ENCODE peak calls at places on chromosomes 5 and 9, in six cellular contexts. W is SHP77; C is central memory CD4-positive, alpha-beta T cell; M is pancreas; B is T-helper 9 cell; N is aorta. V is an unnamed sample.

GRCh38 chr9:132409828-132410528 is at the start of gene CFAP77:
- DNase-seq in W (no peak), C (no peak), M (no peak), B (peak), N (peak), V (peak)

GRCh38 chr9:108022246-108022935 is 532.8 kb upstream of the KLF4 start:
- DNase-seq in W (no peak), C (no peak), M (no peak), B (no peak), N (no peak), V (no peak)

GRCh38 chr5:120096413-120096812 is 367.7 kb upstream of the PRR16 start:
- DNase-seq in W (no peak), C (no peak), M (no peak), B (no peak), N (no peak), V (no peak)

GRCh38 chr9:16870606-16871357 is at the start of gene BNC2:
- DNase-seq in W (no peak), C (no peak), M (peak), B (no peak), N (peak), V (no peak)

GRCh38 chr5:95393279-95393678 is 2.1 kb downstream of the FAM81B start:
- DNase-seq in W (no peak), C (no peak), M (no peak), B (no peak), N (no peak), V (no peak)

GRCh38 chr5:147561435-147561834 is 51.6 kb upstream of the DPYSL3 start:
- DNase-seq in W (no peak), C (no peak), M (no peak), B (no peak), N (no peak), V (no peak)

GRCh38 chr9:129569506-129570449 is 51.1 kb downstream of the C9orf50 start:
- DNase-seq in W (no peak), C (no peak), M (peak), B (no peak), N (no peak), V (no peak)

GRCh38 chr5:176736271-176736965 is 73.9 kb upstream of the UNC5A start:
- DNase-seq in W (no peak), C (no peak), M (peak), B (no peak), N (no peak), V (no peak)

GRCh38 chr9:15837079-15837679 is 284.3 kb downstream of the CCDC171 start:
- DNase-seq in W (peak), C (peak), M (peak), B (peak), N (no peak), V (peak)

GRCh38 chr9:114403153-114403756 is 15.5 kb upstream of the AKNA start:
- DNase-seq in W (no peak), C (no peak), M (no peak), B (no peak), N (no peak), V (no peak)

GRCh38 chr5:93915142-93915553 is 173.7 kb upstream of the POU5F2 start:
- DNase-seq in W (peak), C (peak), M (no peak), B (no peak), N (no peak), V (peak)

GRCh38 chr5:88736494-88736893 is 146.5 kb downstream of the MEF2C start:
- DNase-seq in W (no peak), C (no peak), M (no peak), B (no peak), N (no peak), V (no peak)

GRCh38 chr5:13508559-13508958 is 435.9 kb downstream of the DNAH5 start:
- DNase-seq in W (no peak), C (no peak), M (no peak), B (no peak), N (no peak), V (no peak)

GRCh38 chr5:149333711-149334443 is 11.4 kb upstream of the GRPEL2 start:
- DNase-seq in W (no peak), C (no peak), M (no peak), B (no peak), N (no peak), V (no peak)

GRCh38 chr9:113536166-113536482 is 72.6 kb downstream of the RGS3 start:
- DNase-seq in W (no peak), C (no peak), M (no peak), B (no peak), N (no peak), V (no peak)

GRCh38 chr9:133184971-133185370 is 21.3 kb upstream of the GBGT1 start:
- DNase-seq in W (peak), C (peak), M (no peak), B (no peak), N (no peak), V (peak)

GRCh38 chr9:73132034-73132776 is 19.5 kb upstream of the ANXA1 start:
- DNase-seq in W (peak), C (peak), M (peak), B (peak), N (peak), V (peak)

GRCh38 chr5:37926732-37927131 is 86.9 kb upstream of the GDNF start:
- DNase-seq in W (no peak), C (no peak), M (no peak), B (no peak), N (no peak), V (no peak)

GRCh38 chr9:108671156-108671555 is 184.6 kb downstream of the ACTL7B start:
- DNase-seq in W (peak), C (no peak), M (no peak), B (no peak), N (no peak), V (no peak)

GRCh38 chr9:114163517-114163924 is 8.2 kb downstream of the COL27A1 start:
- DNase-seq in W (no peak), C (no peak), M (peak), B (no peak), N (peak), V (no peak)

GRCh38 chr5:170111088-170111796 is 5.5 kb downstream of the FOXI1 start:
- DNase-seq in W (no peak), C (no peak), M (no peak), B (no peak), N (no peak), V (no peak)

V was measured in NCI-H774.